ENCODE peak calls at places on chromosomes 4 and X, in seven cellular contexts. N, J, V, E, F, Y and M are unnamed samples. For H3K4me1, the result is how much of the 10 kb centered on the place peaks cover.

GRCh38 chr4:157072002-157072401 is 3.9 kb upstream of the GLRB start:
- DNase-seq in N (no peak), J (no peak), E (no peak), V (no peak), F (no peak), Y (no peak), M (no peak)

GRCh38 chr4:177511611-177512010 is 69.4 kb upstream of the AGA start:
- DNase-seq in F (peak), N (no peak), V (no peak), J (no peak), Y (no peak), E (no peak), M (no peak)

GRCh38 chr4:122150896-122151295 is 1.2 kb upstream of the BLTP1 start:
- DNase-seq in F (no peak), V (no peak), N (no peak), J (no peak), E (no peak), Y (no peak), M (no peak)

GRCh38 chrX:56764153-56764974 is 35.3 kb downstream of the NBDY start:
- DNase-seq in F (peak), V (peak), Y (peak), J (peak), E (peak), N (no peak), M (peak)

GRCh38 chrX:27162496-27162895 is 300.6 kb downstream of the PPP4R3C start:
- DNase-seq in E (no peak), F (no peak), V (no peak), J (no peak), Y (no peak), N (no peak), M (no peak)

GRCh38 chr4:98394134-98394533 is 132.9 kb downstream of the RAP1GDS1 start:
- DNase-seq in E (no peak), V (no peak), Y (no peak), F (no peak), J (no peak), N (no peak), M (no peak)

GRCh38 chr4:39233783-39234182 is 51.5 kb downstream of the WDR19 start:
- DNase-seq in J (no peak), V (no peak), F (no peak), E (no peak), N (no peak), Y (no peak), M (no peak)

GRCh38 chrX:65706041-65706828 is 38.8 kb downstream of the MSN start:
- DNase-seq in E (peak), V (no peak), J (no peak), N (no peak), Y (peak), F (peak), M (peak)

GRCh38 chr4:136900706-136901105 is 631.6 kb downstream of the PCDH18 start:
- DNase-seq in N (no peak), E (no peak), V (no peak), Y (no peak), J (no peak), F (no peak), M (no peak)

GRCh38 chr4:126702747-126703146 is 930.0 kb upstream of the INTU start:
- DNase-seq in V (no peak), N (no peak), E (no peak), J (no peak), F (no peak), Y (no peak), M (no peak)

GRCh38 chrX:51459125-51459524 is 37.3 kb downstream of the NUDT11 start:
- DNase-seq in Y (no peak), E (peak), N (no peak), J (no peak), V (no peak), F (no peak), M (no peak)

GRCh38 chrX:115912372-115912897 is 258.1 kb upstream of the AGTR2 start:
- DNase-seq in V (no peak), E (no peak), N (no peak), J (no peak), Y (no peak), F (peak), M (no peak)

GRCh38 chrX:154458954-154459829 is 1.1 kb downstream of the PLXNA3 start:
- DNase-seq in F (peak), Y (no peak), N (no peak), E (peak), V (no peak), J (no peak), M (peak)

GRCh38 chrX:37060999-37061398 is 52.8 kb downstream of the FAM47C start:
- DNase-seq in V (no peak), Y (no peak), F (no peak), E (no peak), N (no peak), J (no peak), M (no peak)

GRCh38 chr4:138488527-138488926 is 246.4 kb upstream of the SLC7A11 start:
- DNase-seq in N (no peak), J (no peak), Y (no peak), F (no peak), E (no peak), V (no peak), M (no peak)

GRCh38 chrX:39855748-39856129 is 242.0 kb downstream of the BCOR start:
- DNase-seq in V (no peak), J (no peak), Y (peak), E (peak), F (no peak), N (peak), M (no peak)
- H3K4me1 ChIP-seq in V (under half), J (under half), Y (under half), E (under half), F (under half), N (under half), M (under half)

GRCh38 chrX:48676893-48677270 is 6.7 kb upstream of the WAS start:
- DNase-seq in N (no peak), E (no peak), F (no peak), V (no peak), Y (peak), J (no peak), M (peak)
- H3K27ac ChIP-seq in N (peak), E (peak), F (no peak), V (peak), Y (peak), J (peak), M (no peak)

DNA sequence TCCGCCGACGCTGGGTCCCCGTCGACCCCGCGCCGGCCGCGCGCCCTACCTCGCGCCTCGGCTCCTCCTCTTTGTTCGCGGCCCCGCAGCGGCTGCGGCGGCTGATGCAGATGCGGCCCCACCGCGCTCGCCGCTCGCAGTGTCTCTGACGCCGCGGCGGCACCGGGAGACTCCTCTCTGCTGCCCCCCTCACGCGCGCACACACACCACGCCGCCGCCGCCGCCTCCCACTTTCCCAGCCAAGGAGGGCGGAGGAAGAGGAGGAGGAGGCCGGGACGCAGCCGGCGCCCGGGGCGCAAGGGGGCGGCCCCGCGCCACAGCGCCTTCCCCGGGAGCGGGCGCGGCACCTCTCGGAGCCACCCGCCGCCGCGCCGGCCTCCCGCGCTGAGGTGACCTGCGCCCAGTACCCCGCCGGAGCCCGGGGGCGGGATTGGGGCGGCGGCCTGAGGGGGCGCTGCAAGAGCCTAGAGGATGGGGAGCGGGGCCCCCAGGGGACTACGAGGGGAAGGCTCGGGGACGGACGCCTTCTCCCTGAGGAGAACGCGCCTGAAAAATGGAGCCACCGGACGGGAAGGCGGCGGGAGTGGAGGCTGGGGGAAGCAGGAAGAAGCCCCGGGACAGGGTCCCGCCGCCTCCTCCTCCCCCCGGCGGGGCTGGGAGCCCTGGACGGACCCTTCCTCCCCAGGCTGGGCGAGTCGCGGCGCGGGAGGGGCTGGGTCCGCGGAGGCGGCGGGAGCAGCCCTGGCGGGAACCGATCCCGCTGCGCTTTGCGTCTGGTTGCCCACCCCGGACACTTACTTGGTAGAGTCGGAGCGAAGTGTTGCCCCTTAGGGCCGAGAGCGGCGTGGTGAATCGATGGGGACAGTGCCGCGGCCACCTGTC is at the start of gene SH3RF1:
- DNase-seq in Y (peak), V (peak), N (peak), J (peak), F (peak), E (peak), M (peak)
- TF ChIP-seq POLR2A in Y (peak), V (peak), N (peak), J (peak), F (peak), E (peak), M (peak)

GRCh38 chr4:100100985-100101384 is 89.3 kb downstream of the DDIT4L start:
- DNase-seq in N (no peak), Y (no peak), J (no peak), V (no peak), E (no peak), F (no peak), M (no peak)

GRCh38 chr4:100108869-100109268 is 81.4 kb downstream of the DDIT4L start:
- DNase-seq in E (no peak), V (no peak), Y (no peak), J (no peak), F (no peak), N (no peak), M (no peak)

GRCh38 chr4:100109921-100110320 is 80.3 kb downstream of the DDIT4L start:
- DNase-seq in E (no peak), F (no peak), Y (no peak), N (no peak), V (no peak), J (no peak), M (no peak)

GRCh38 chr4:100103671-100104070 is 86.6 kb downstream of the DDIT4L start:
- DNase-seq in Y (no peak), F (no peak), V (no peak), E (no peak), J (no peak), N (no peak), M (no peak)

DNA sequence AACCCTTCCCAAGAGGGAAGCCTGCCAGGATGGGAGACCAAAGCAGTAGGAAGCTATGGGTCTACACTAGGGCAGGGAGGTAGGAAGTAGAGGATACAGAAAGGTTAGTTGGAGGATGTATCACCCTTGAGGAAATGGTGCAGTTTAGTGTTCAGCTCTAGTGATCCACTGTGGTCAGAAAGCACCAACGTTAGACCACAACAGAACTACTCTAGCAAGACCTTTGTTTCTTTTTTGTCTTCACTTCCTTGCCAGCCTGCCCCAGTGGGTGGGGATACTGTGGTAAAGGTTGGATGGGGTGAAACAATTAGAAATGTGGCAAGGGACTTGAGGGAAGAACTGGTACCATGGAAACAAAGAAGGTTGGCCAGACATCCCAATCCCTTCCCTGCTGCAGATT is 83.3 kb downstream of the DDIT4L start:
- DNase-seq in Y (no peak), E (no peak), V (no peak), F (no peak), N (no peak), J (no peak), M (peak)
- H3K4me1 ChIP-seq in Y (under half), E (under half), V (under half), F (under half), N (under half), J (under half), M (under half)

GRCh38 chrX:48919360-48919821 is 567 bp upstream of the PIM2 start:
- DNase-seq in N (no peak), Y (no peak), V (no peak), J (no peak), F (no peak), E (peak), M (no peak)
- H3K27ac ChIP-seq in N (peak), Y (peak), V (no peak), J (peak), F (peak), E (peak), M (peak)

DNA sequence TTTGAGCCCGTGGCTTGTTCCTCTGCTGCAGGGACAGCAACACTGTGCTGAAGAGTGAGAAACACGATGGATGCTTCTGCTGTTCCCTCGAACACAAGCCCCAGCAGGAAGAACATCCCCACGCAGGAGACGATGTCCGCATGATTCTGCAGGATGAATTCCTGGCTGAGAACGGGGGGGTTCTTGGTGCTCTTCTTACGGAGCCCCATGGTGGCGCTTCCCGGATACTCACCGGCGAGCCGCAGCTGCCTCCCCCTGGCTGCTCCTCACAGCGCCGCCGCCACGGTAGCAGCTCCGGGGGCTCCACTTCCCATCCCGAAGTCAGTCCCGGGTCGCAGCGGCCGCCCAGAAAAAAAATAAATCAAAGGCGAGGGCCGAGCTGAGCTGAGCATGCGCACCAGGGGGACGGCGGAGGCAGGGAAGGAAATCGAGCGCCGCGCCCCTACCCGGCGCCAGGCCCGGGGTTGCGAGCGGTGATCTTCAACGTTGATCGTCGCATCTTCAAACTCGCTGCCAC is at the start of gene TRAM1L1:
- DNase-seq in E (peak), F (peak), N (no peak), J (no peak), V (peak), Y (peak), M (peak)
- TF ChIP-seq POLR2A in E (no peak), F (no peak), N (no peak), J (no peak), V (no peak), Y (peak), M (no peak)

GRCh38 chrX:39899876-39900787 is 197.6 kb downstream of the BCOR start:
- DNase-seq in Y (no peak), V (no peak), N (no peak), J (no peak), F (no peak), E (no peak), M (peak)
- H3K4me1 ChIP-seq in Y (half or more), V (under half), N (half or more), J (under half), F (under half), E (under half), M (under half)

GRCh38 chr4:76690906-76691275 is 207.1 kb downstream of the SOWAHB start:
- DNase-seq in Y (no peak), N (no peak), E (no peak), J (no peak), F (no peak), V (no peak), M (no peak)

GRCh38 chr4:76692761-76693160 is 205.2 kb downstream of the SOWAHB start:
- DNase-seq in J (no peak), E (no peak), Y (no peak), V (no peak), N (no peak), F (no peak), M (no peak)

GRCh38 chr4:76694056-76694455 is 203.9 kb downstream of the SOWAHB start:
- DNase-seq in V (no peak), E (no peak), N (no peak), F (no peak), Y (no peak), J (no peak), M (no peak)

GRCh38 chr4:76690091-76690905 is 207.6 kb downstream of the SOWAHB start:
- DNase-seq in J (no peak), E (no peak), Y (peak), F (peak), V (peak), N (no peak), M (no peak)

DNA sequence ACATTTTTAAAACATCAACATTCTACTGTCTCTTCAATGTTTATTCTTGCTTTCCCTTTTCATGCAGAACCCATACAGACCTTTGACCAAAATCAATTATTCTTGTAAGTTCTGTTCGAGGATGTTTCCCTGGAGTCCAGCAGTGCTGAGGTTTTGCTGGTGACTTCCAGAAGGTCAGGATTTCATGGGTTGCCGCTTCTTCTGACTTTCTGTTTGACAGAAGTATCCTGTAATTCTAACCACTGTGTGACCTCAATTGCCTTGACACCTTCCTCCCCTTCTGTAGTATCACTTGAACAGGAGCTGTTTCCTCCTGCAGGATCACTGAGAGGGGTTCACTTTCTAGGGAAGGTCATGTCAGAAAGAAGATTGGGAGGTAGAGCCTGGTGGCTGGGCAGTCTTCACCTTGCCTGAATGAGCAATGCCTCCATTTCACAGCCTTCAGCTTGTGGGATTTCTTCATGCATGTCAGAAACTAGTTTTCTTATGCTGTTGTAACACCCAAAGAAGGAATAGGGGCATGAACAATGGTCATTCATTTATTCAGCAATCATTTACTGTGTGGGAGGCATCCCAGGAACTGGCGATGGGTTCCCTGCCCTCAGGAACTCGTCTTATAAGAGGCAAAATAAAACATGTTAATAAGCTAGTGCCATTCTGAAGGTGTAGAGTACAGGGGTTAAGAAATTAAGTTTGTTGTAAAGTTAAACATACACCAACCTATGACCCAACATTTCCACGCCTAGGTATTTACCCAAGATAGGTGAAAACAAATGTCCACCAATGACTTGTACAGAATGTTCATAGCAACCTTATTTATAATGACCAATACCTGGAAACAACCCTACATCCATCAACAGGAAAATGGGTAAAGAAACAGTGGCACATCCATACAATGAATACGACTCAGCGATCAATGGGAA is 205.9 kb downstream of the SOWAHB start:
- DNase-seq in N (no peak), F (no peak), J (no peak), V (no peak), Y (no peak), E (no peak), M (no peak)
- H3K27ac ChIP-seq in N (peak), F (peak), J (no peak), V (peak), Y (no peak), E (no peak), M (no peak)